ENCODE peak calls at places on chromosome 20, in six cellular contexts. G is A549, B is K562, P is endothelial cell of umbilical vein, C is HepG2, N is GM12878. L is an unnamed sample.

GRCh38 chr20:19047040-19047950 is 165.1 kb upstream of the SLC24A3 start:
- DNase-seq in B (no peak), G (no peak), N (no peak), C (no peak), P (no peak), L (peak)

GRCh38 chr20:50866036-50866685 is 65.1 kb downstream of the ADNP start:
- DNase-seq in N (no peak), P (no peak), G (no peak), C (no peak), B (no peak), L (no peak)

GRCh38 chr20:37704955-37705354 is 11.1 kb downstream of the CTNNBL1 start:
- DNase-seq in B (no peak), N (no peak), G (no peak), P (no peak), C (peak), L (no peak)

GRCh38 chr20:24148372-24148771 is 159.8 kb upstream of the GGTLC1 start:
- DNase-seq in B (no peak), C (no peak), G (no peak), N (peak), P (no peak), L (peak)

GRCh38 chr20:23132293-23132929 is 46.3 kb upstream of the CD93 start:
- DNase-seq in N (no peak), B (peak), P (peak), C (no peak), G (no peak), L (peak)

GRCh38 chr20:50276119-50277063 is 85.8 kb downstream of the CEBPB start:
- DNase-seq in B (no peak), C (no peak), G (no peak), P (no peak), N (no peak), L (peak)

GRCh38 chr20:38426006-38426405 is 9.1 kb downstream of the SNHG17 start:
- DNase-seq in C (peak), G (peak), B (peak), P (no peak), N (no peak), L (peak)

GRCh38 chr20:10247440-10247839 is 28.8 kb downstream of the SNAP25 start:
- DNase-seq in G (no peak), N (no peak), C (no peak), B (no peak), P (no peak), L (no peak)

GRCh38 chr20:56867128-56867527 is 238.0 kb downstream of the TFAP2C start:
- DNase-seq in P (no peak), G (no peak), N (no peak), C (no peak), B (no peak), L (no peak)

DNA sequence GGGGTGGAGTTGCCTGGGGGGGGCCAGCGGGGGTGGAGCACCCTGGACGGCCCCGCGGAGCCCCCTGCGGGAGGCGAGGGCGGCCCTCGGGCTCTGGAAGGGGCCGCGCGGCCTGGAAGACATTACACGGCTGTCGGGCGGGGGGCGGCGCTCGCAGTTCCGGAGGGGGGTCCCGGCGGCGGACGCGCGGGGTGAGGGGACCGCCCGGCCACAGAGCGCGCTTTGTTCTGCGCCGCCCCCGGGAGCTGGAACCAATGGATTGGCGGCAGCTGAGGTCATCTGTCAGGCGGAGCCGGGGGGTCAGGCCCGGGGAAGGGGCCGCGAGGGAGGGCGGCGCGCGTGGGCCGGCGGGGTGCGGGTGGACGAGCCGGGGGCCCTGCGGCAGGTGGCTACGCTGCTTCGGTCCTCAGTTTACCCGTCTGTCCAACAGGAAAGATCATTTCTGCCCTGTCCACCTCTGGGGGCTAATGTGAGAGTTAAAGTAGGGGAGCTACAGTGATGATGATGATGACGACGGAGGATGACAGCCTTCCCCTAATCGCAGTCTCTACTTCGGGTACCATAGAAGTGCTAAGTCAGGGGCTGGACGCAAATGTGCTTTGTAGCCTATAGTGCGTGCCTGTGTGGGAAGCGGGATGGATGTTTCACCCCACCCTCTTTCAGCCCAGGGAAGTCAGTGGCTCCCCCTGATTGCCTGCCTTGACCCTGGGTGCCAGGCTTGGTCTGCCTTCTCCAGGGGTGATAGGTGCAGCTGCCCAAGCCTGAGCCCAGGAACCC is 10.4 kb downstream of the SRXN1 start:
- DNase-seq in P (no peak), G (no peak), N (no peak), C (peak), B (peak), L (no peak)
- H3K4me3 ChIP-seq in P (no peak), G (peak), N (no peak), C (peak), B (peak), L (no peak)

GRCh38 chr20:31953749-31954148 is 1.9 kb upstream of the PDRG1 start:
- DNase-seq in G (no peak), N (no peak), P (no peak), B (no peak), C (no peak), L (no peak)

GRCh38 chr20:31954500-31954899 is 2.7 kb upstream of the PDRG1 start:
- DNase-seq in N (no peak), C (no peak), P (no peak), B (no peak), G (no peak), L (no peak)

GRCh38 chr20:31951203-31951529 is 680 bp downstream of the PDRG1 start:
- DNase-seq in G (no peak), P (no peak), N (no peak), C (no peak), B (no peak), L (no peak)

GRCh38 chr20:31949877-31950646 is 1.8 kb downstream of the PDRG1 start:
- DNase-seq in B (peak), N (no peak), G (no peak), P (no peak), C (no peak), L (no peak)

DNA sequence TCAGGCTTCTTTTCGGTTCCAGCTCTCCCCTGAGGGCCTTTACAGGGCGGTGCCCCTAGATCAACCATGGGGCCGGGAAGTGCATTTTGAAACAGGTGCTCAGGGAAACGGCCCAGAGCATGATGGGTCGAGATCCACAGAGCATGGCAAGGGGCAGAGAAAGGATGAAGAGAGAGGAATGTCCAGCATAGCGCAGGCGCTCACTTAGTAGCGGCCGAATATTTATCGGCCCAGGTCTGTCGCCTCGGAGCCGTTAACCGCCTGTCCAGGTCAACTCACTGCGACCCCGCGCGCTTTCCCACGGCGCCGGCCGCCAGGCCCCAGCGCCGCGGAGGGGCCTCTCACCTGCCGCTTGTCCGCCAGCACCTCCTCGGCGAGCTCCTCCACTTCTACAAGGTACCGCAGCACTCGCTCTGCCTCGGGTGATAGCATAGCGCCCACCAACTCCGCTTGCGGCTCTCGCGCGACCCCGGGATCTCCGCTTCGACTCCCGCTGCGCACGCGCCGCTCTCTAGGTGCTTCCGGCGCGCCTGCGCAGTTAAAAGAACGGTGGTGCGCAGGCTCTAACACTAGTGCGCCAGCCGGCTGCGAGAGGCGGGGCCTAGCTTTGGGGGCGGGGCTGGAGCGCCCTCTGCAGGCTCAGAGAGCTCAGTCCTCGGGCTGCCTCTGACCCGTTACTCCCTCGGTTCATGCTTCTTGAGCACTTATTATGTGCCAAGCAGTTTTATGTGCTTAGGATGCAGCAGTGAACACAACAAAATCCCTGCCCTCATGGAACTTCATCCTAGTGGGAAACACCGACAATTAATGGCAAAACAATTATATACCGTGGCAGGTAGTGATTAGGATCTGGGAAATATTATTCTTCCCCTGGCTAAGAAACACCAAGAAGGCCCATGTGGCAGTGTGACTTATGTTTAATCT is at the start of gene PDRG1:
- DNase-seq in B (peak), N (peak), G (peak), P (peak), C (peak), L (peak)
- TF ChIP-seq POLR2A in B (peak), N (peak), G (peak), P (peak), C (peak), L (peak)

GRCh38 chr20:58712823-58713731 is 20.5 kb downstream of the NPEPL1 start:
- DNase-seq in B (no peak), C (no peak), G (no peak), N (no peak), P (no peak), L (peak)
- TF ChIP-seq MYC in B (no peak), C (no peak), G (no peak), N (no peak), P (no peak), L (no peak)

DNA sequence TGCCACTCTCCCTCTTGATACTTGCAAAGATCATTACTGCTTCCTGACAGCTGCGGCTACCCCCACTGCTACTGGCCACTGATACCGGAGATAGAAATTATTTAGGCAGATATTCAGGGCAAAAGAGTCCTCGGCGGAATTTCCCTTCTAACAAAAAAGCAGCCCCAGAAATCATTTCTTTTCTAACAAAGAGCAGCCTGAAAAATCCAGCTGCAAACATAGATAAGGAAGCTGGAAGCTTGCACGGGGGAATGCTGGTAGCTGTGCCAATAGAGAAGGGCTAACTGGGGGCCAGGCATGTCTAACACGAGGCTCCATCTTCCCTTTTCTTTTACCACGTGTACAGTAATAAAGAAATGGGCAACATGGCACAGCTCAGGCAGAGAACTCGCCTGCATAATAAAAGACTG is 6.2 kb downstream of the TP53RK start:
- DNase-seq in C (no peak), G (no peak), B (peak), P (peak), N (no peak), L (no peak)
- H3K4me3 ChIP-seq in C (no peak), G (no peak), B (peak), P (no peak), N (no peak), L (no peak)

DNA sequence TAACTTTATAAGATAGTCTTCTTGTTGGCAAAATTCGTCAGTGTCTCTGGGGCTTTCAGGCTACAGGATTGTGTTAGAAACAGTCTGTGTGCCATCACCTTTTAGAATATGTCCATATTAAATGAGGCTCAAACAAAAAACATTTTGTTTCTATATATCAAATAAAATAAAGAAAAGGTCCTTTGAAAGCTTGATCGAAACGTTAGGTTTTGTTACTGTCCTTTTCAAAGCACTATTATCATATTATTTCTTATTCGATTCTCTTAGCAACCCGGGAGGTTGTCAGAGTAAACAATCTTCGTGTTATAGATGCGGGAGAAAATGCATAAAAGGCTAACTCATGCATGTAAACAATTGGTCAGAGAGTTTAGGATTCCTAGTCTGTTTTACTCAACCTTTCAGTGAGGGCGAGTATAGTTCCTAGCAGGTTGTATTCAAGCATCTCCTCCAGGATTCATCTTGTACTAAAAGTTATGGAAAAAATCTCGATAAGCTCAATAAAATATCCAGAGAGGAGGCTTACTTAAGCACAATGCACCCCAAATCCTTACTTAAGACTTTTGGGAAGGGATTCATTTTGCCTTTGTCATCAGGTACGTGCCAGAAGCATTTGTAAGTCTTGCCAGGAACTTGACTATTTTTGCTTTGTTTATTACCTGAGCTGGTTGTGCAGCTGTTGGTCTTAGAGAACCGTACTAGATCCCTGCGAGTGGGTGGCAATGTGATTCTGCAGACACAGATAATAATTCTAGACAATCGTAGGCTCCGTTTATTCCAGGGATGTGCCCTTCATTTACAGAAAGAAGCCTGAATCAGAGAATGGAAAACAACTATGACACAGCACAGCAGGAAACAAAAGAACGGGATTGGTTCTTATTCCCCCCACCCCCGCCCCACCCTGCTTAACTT is 159.6 kb upstream of the ZNF217 start:
- DNase-seq in G (no peak), B (peak), C (no peak), N (no peak), P (no peak), L (peak)
- TF ChIP-seq POLR2A in G (no peak), B (peak), C (no peak), N (no peak), P (no peak), L (peak)